ENCODE peak calls at places on chromosomes 16 and 17, in ten cellular contexts. U, W, S, Y, L, D, M, X, Z and B are unnamed samples.
A peak's percentile ranks its signal among the peaks of the same experiment; 100 is the strongest.

GRCh38 chr17:32265192-32265895 is at the start of gene RHBDL3:
- DNase-seq in M (peak; percentile 28), U (no peak), W (peak; percentile 47), L (peak; percentile 30), Z (no peak), D (no peak), X (peak; percentile 41), Y (no peak), S (peak; percentile 45), B (no peak)

GRCh38 chr16:81616321-81617020 is 162.6 kb upstream of the PLCG2 start:
- DNase-seq in X (peak; percentile 40), Y (peak; percentile 58), W (peak; percentile 54), U (no peak), L (peak; percentile 39), D (no peak), M (peak; percentile 56), S (peak; percentile 82), Z (peak; percentile 30), B (peak; percentile 77)

GRCh38 chr17:64005734-64006167 is 7.6 kb downstream of the PRR29 start:
- DNase-seq in X (peak; percentile 69), S (no peak), D (no peak), Z (no peak), U (peak; percentile 53), M (no peak), L (no peak), Y (no peak), W (peak; percentile 51), B (peak; percentile 53)

GRCh38 chr16:68786685-68787418 is 49.8 kb downstream of the CDH1 start:
- DNase-seq in S (no peak), W (peak; percentile 15), X (no peak), Z (no peak), L (peak; percentile 71), M (peak; percentile 79), Y (no peak), D (no peak), U (no peak), B (no peak)

GRCh38 chr17:65051922-65052321 is 4.6 kb downstream of the GNA13 start:
- DNase-seq in Y (no peak), X (no peak), D (no peak), Z (no peak), M (no peak), S (no peak), L (no peak), W (no peak), U (no peak), B (no peak)

GRCh38 chr16:2231016-2231931 is 5.0 kb upstream of the DNASE1L2 start:
- DNase-seq in D (no peak), X (no peak), Y (no peak), M (no peak), U (no peak), S (no peak), L (no peak), Z (no peak), W (no peak), B (peak; percentile 70)

GRCh38 chr16:85027968-85028637 is 508 bp downstream of the KIAA0513 start:
- DNase-seq in U (no peak), S (peak; percentile 24), D (no peak), Y (no peak), X (peak; percentile 42), M (no peak), Z (no peak), W (peak; percentile 1), L (no peak), B (no peak)

GRCh38 chr17:75995385-75995925 is 5.2 kb upstream of the CDK3 start:
- DNase-seq in U (no peak), D (no peak), Y (no peak), L (no peak), M (no peak), W (no peak), X (no peak), S (no peak), Z (no peak), B (no peak)

GRCh38 chr16:154223-155030 is 2.0 kb downstream of the HBZ start:
- DNase-seq in L (no peak), U (peak; percentile 63), Z (peak; percentile 38), Y (no peak), S (no peak), W (peak; percentile 43), D (no peak), X (peak; percentile 53), M (no peak), B (no peak)

GRCh38 chr17:61251939-61252865 is 147.4 kb upstream of the TBX2 start:
- DNase-seq in X (no peak), Y (no peak), M (peak; percentile 46), W (peak; percentile 88), S (no peak), Z (peak; percentile 43), D (peak; percentile 87), L (peak; percentile 40), U (no peak), B (peak; percentile 100)

GRCh38 chr16:78676351-78676750 is 576.9 kb downstream of the WWOX start:
- DNase-seq in D (no peak), Y (no peak), X (no peak), W (no peak), M (no peak), Z (no peak), L (no peak), S (no peak), U (no peak), B (no peak)

GRCh38 chr16:28549301-28549899 is 4.3 kb upstream of the SGF29 start:
- DNase-seq in Y (no peak), U (peak; percentile 29), M (no peak), S (no peak), W (peak; percentile 4), D (no peak), L (no peak), Z (no peak), X (no peak), B (no peak)

GRCh38 chr16:87466975-87467501 is 25.8 kb downstream of the ZCCHC14 start:
- DNase-seq in X (peak; percentile 33), Z (no peak), U (no peak), W (no peak), Y (no peak), M (no peak), D (no peak), L (no peak), S (no peak), B (peak; percentile 20)

GRCh38 chr16:24988593-24989338 is 26.4 kb downstream of the ARHGAP17 start:
- DNase-seq in U (no peak), D (no peak), L (peak; percentile 43), M (no peak), S (no peak), Y (no peak), X (peak; percentile 48), W (peak; percentile 75), Z (no peak), B (peak; percentile 79)

GRCh38 chr17:81991684-81992513 is 14.5 kb downstream of the ASPSCR1 start:
- DNase-seq in Z (no peak), Y (no peak), U (no peak), D (peak; percentile 29), S (no peak), X (peak; percentile 91), M (peak; percentile 58), L (peak; percentile 57), W (peak; percentile 98), B (peak; percentile 91)

GRCh38 chr17:34225046-34225445 is 30.0 kb upstream of the CCL2 start:
- DNase-seq in X (no peak), Y (no peak), S (no peak), D (no peak), Z (no peak), L (no peak), U (no peak), M (no peak), W (no peak), B (no peak)

GRCh38 chr17:73349138-73349537 is 37.3 kb upstream of the CDC42EP4 start:
- DNase-seq in S (no peak), D (no peak), M (peak; percentile 62), Y (no peak), X (no peak), W (no peak), U (no peak), L (peak; percentile 68), Z (no peak), B (peak; percentile 48)

GRCh38 chr17:48551206-48551597 is 6.3 kb upstream of the HOXB2 start:
- DNase-seq in X (no peak), L (no peak), W (no peak), M (no peak), Y (no peak), S (no peak), D (no peak), Z (no peak), U (no peak), B (no peak)

GRCh38 chr17:5472511-5472910 is 3.7 kb upstream of the DHX33 start:
- DNase-seq in W (no peak), L (no peak), Z (no peak), X (no peak), S (no peak), U (no peak), M (no peak), D (no peak), Y (no peak), B (no peak)

GRCh38 chr17:37608369-37609169 is 649 bp downstream of the SYNRG start:
- DNase-seq in U (peak; percentile 50), M (peak; percentile 14), D (peak; percentile 5), X (no peak), W (no peak), L (no peak), Z (no peak), S (peak; percentile 42), Y (peak; percentile 2), B (peak; percentile 44)

GRCh38 chr16:56347670-56348069 is 77.7 kb downstream of the AMFR start:
- DNase-seq in M (no peak), Z (no peak), Y (no peak), L (no peak), D (no peak), S (no peak), W (no peak), X (no peak), U (no peak), B (no peak)

GRCh38 chr16:83926726-83927397 is 26.2 kb upstream of the OSGIN1 start:
- DNase-seq in D (peak; percentile 38), U (peak; percentile 92), Z (peak; percentile 21), X (peak; percentile 70), Y (peak; percentile 49), S (peak; percentile 79), W (peak; percentile 58), M (peak; percentile 21), L (peak; percentile 78), B (peak; percentile 60)

GRCh38 chr16:75821117-75821516 is 94.8 kb upstream of the CPHXL start:
- DNase-seq in X (no peak), Y (no peak), Z (no peak), W (no peak), U (no peak), S (no peak), M (no peak), L (no peak), D (no peak), B (no peak)

GRCh38 chr17:76426853-76427252 is 26.1 kb downstream of the UBE2O start:
- DNase-seq in X (no peak), M (no peak), D (no peak), L (no peak), S (no peak), Z (no peak), W (no peak), Y (no peak), U (no peak), B (no peak)

GRCh38 chr17:35315283-35315682 is 58.1 kb downstream of the SLFN11 start:
- DNase-seq in Y (no peak), D (no peak), S (no peak), M (no peak), Z (no peak), W (peak; percentile 81), U (peak; percentile 54), X (no peak), L (no peak), B (peak; percentile 90)